ENCODE peak calls at places on chromosomes 2 and 18, in five cellular contexts. N, C, D, J and R are unnamed samples.

GRCh38 chr2:180644709-180645108 is 335.7 kb upstream of the UBE2E3 start:
- DNase-seq in N (no peak), C (no peak), D (no peak), J (no peak), R (no peak)

GRCh38 chr2:18871430-18871829 is 282.1 kb upstream of the NT5C1B start:
- DNase-seq in N (no peak), C (no peak), D (no peak), J (no peak), R (no peak)

GRCh38 chr2:64537991-64538390 is 13.9 kb downstream of the AFTPH start:
- DNase-seq in N (no peak), C (no peak), D (peak), J (no peak), R (no peak)

GRCh38 chr2:68387408-68388350 is 22.6 kb downstream of the PLEK start:
- DNase-seq in N (no peak), C (no peak), D (no peak), J (no peak), R (peak)

GRCh38 chr2:232275670-232276069 is 102.9 kb upstream of the ALPP start:
- DNase-seq in N (no peak), C (no peak), D (no peak), J (no peak), R (no peak)

GRCh38 chr2:37143986-37144385 is 12.8 kb downstream of the EIF2AK2 start:
- DNase-seq in N (no peak), C (no peak), D (peak), J (no peak), R (peak)

GRCh38 chr2:233031556-233032500 is 644 bp upstream of the NEU2 start:
- DNase-seq in N (no peak), C (peak), D (no peak), J (no peak), R (no peak)

GRCh38 chr2:188870289-188870688 is 103.9 kb upstream of the COL3A1 start:
- DNase-seq in N (no peak), C (no peak), D (peak), J (no peak), R (no peak)

GRCh38 chr2:15546297-15547098 is 14.6 kb downstream of the NBAS start:
- DNase-seq in N (no peak), C (no peak), D (no peak), J (no peak), R (no peak)

GRCh38 chr2:26352892-26353291 is 6.3 kb upstream of the ADGRF3 start:
- DNase-seq in N (no peak), C (no peak), D (peak), J (no peak), R (no peak)

GRCh38 chr2:104818249-104818648 is 35.7 kb upstream of the POU3F3 start:
- DNase-seq in N (no peak), C (no peak), D (no peak), J (no peak), R (no peak)

GRCh38 chr2:54461251-54461650 is 5.1 kb downstream of the SPTBN1 start:
- DNase-seq in N (no peak), C (no peak), D (peak), J (no peak), R (no peak)
- H2BK12ac ChIP-seq in N (no peak), C (no peak), D (no peak), J (no peak), R (no peak)

GRCh38 chr2:28084564-28084963 is 194.0 kb downstream of the BABAM2 start:
- DNase-seq in N (no peak), C (no peak), D (no peak), J (no peak), R (no peak)
- H3K27ac ChIP-seq in N (no peak), C (no peak), D (no peak), J (no peak), R (no peak)

GRCh38 chr2:183195397-183195796 is 71.2 kb downstream of the NUP35 start:
- DNase-seq in N (no peak), C (no peak), D (no peak), J (no peak), R (no peak)
- H2BK12ac ChIP-seq in N (no peak), C (no peak), D (no peak), J (no peak), R (no peak)

GRCh38 chr18:27541293-27541692 is 356.2 kb upstream of the CHST9 start:
- DNase-seq in N (no peak), C (no peak), D (no peak), J (no peak), R (no peak)
- H3K27ac ChIP-seq in N (no peak), C (no peak), D (no peak), J (no peak), R (no peak)

GRCh38 chr2:7035884-7036283 is 118.7 kb downstream of the RNF144A start:
- DNase-seq in N (no peak), C (no peak), D (no peak), J (no peak), R (no peak)
- H2BK12ac ChIP-seq in N (no peak), C (no peak), D (no peak), J (no peak), R (no peak)

DNA sequence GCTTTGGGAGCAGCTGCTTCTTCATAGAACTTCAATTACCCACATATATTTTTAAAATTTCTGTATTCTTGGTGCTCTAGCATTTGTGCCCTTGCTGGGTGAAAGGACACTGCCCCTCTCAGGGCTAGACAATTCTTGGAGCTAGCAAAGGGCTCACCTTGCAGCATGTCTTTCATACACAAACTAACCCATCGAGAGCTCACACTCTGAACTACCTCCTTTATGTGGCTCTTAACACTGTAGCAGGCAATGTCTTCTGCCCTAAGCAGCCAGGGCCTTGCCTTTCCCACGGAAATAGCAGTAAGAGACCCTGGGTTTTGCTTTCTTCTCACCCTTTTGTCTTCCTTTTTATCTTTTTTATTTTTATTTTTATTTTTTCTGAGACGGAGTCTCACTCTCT is 234.0 kb downstream of the ACTR3 start:
- DNase-seq in N (no peak), C (no peak), D (no peak), J (no peak), R (no peak)
- H3K27ac ChIP-seq in N (no peak), C (no peak), D (no peak), J (no peak), R (no peak)

DNA sequence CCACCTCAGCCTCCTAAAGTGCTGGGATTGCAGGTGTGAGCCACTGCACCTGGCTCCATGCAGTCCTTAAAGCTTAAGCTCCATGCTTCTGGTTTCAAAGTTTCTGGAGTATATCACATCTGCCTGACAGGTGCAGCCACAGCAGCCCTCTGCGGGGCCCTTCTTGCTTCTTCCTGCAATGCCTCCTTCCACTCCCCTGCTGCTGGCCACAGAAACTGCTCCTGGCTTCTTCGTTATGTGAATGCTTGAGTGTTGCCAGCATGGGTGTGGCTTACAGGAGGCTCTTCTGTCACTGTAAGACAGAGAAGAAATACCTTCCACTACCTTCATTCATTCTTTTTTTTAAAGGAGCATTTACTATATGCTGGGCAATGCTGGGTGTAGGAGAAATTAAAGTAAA is 10.1 kb upstream of the CCBE1 start:
- DNase-seq in N (no peak), C (peak), D (no peak), J (no peak), R (peak)
- H2BK12ac ChIP-seq in N (no peak), C (no peak), D (no peak), J (no peak), R (peak)

GRCh38 chr2:109244750-109245382 is 115.9 kb downstream of the SH3RF3 start:
- DNase-seq in N (no peak), C (no peak), D (no peak), J (no peak), R (no peak)
- H3K27ac ChIP-seq in N (no peak), C (no peak), D (no peak), J (no peak), R (no peak)